ENCODE peak calls at places on chromosomes 11 and 22, in four cellular contexts. J is uterus, E is dorsolateral prefrontal cortex, Y is pancreas. S is an unnamed sample.

GRCh38 chr22:48491451-48491941 is 1336.2 kb downstream of the BRD1 start:
- DNase-seq in J (no peak), E (no peak), Y (no peak), S (no peak)

GRCh38 chr11:64762916-64763803 is 3.4 kb upstream of the PYGM start:
- DNase-seq in Y (no peak), J (peak), E (no peak), S (peak)

GRCh38 chr11:1528710-1529109 is 42.1 kb upstream of the MOB2 start:
- DNase-seq in J (no peak), E (no peak), Y (no peak), S (no peak)

GRCh38 chr11:69816671-69817070 is 2.5 kb downstream of the FGF3 start:
- DNase-seq in J (no peak), Y (no peak), E (no peak), S (no peak)

GRCh38 chr11:117229411-117229810 is 2.5 kb downstream of the PCSK7 start:
- DNase-seq in Y (no peak), E (no peak), J (no peak), S (no peak)

GRCh38 chr11:59158206-59159068 is 13.5 kb upstream of the DTX4 start:
- DNase-seq in Y (peak), E (no peak), J (peak), S (peak)

GRCh38 chr11:109432105-109432504 is 10.1 kb downstream of the C11orf87 start:
- DNase-seq in Y (no peak), J (no peak), E (no peak), S (no peak)

GRCh38 chr11:125128450-125128849 is 17.0 kb upstream of the TMEM218 start:
- DNase-seq in Y (no peak), E (no peak), J (no peak), S (no peak)

GRCh38 chr11:120655589-120655988 is 144.0 kb downstream of the GRIK4 start:
- DNase-seq in Y (no peak), J (no peak), E (no peak), S (no peak)

GRCh38 chr11:105862736-105863367 is 159.2 kb downstream of the MSANTD4 start:
- DNase-seq in E (no peak), J (no peak), Y (no peak), S (peak)

GRCh38 chr22:44398791-44399190 is 86.0 kb upstream of the SHISAL1 start:
- DNase-seq in E (no peak), Y (no peak), J (peak), S (no peak)

GRCh38 chr11:18608373-18608772 is 8.8 kb downstream of the MISFA start:
- DNase-seq in Y (no peak), J (no peak), E (no peak), S (no peak)

GRCh38 chr22:44623771-44624510 is 78.1 kb upstream of the PRR5 start:
- DNase-seq in Y (no peak), E (no peak), J (no peak), S (no peak)

GRCh38 chr11:77559686-77560425 is 29.9 kb upstream of the AQP11 start:
- DNase-seq in E (no peak), J (no peak), Y (no peak), S (peak)

GRCh38 chr22:45709866-45710265 is 38.2 kb downstream of the ATXN10 start:
- DNase-seq in J (no peak), E (no peak), Y (no peak), S (no peak)

GRCh38 chr11:34049058-34049457 is 2.5 kb upstream of the CAPRIN1 start:
- DNase-seq in J (no peak), Y (no peak), E (no peak), S (no peak)

GRCh38 chr11:123264431-123264780 is 69.4 kb upstream of the CLMP start:
- DNase-seq in E (no peak), Y (no peak), J (no peak), S (no peak)

GRCh38 chr11:32831241-32831640 is 1.5 kb downstream of the PRRG4 start:
- DNase-seq in Y (no peak), E (no peak), J (no peak), S (no peak)

GRCh38 chr11:59062602-59063529 is 23.2 kb upstream of the GLYATL1B start:
- DNase-seq in E (no peak), Y (no peak), J (no peak), S (no peak)

GRCh38 chr22:24585461-24585860 is 7.4 kb downstream of the LRRC75B start:
- DNase-seq in J (no peak), E (no peak), Y (no peak), S (no peak)

GRCh38 chr22:27667121-27667843 is 134.3 kb downstream of the MN1 start:
- DNase-seq in Y (no peak), J (peak), E (no peak), S (peak)

GRCh38 chr11:48017105-48017874 is 36.9 kb downstream of the PTPRJ start:
- DNase-seq in Y (no peak), E (no peak), J (no peak), S (no peak)

GRCh38 chr11:80694385-80694784 is 1253.6 kb upstream of the TENM4 start:
- DNase-seq in E (no peak), J (no peak), Y (no peak), S (no peak)

GRCh38 chr22:20803696-20804324 is 29.9 kb downstream of the SERPIND1 start:
- DNase-seq in Y (no peak), J (peak), E (peak), S (no peak)

GRCh38 chr11:67252831-67253239 is 13.4 kb upstream of the GRK2 start:
- DNase-seq in E (no peak), Y (peak), J (no peak), S (no peak)

GRCh38 chr11:60761436-60762190 is 4.9 kb downstream of the MS4A15 start:
- DNase-seq in J (no peak), E (no peak), Y (no peak), S (no peak)

GRCh38 chr22:23115369-23115768 is 26.4 kb downstream of the RSPH14 start:
- DNase-seq in Y (no peak), E (no peak), J (no peak), S (no peak)

GRCh38 chr22:29907753-29908515 is 25.0 kb downstream of the MTMR3 start:
- DNase-seq in Y (peak), J (peak), E (peak), S (peak)

GRCh38 chr11:63608353-63609345 is 5.6 kb downstream of the PLAAT3 start:
- DNase-seq in J (no peak), Y (no peak), E (no peak), S (peak)

GRCh38 chr11:128458316-128458715 is 129.0 kb downstream of the ETS1 start:
- DNase-seq in J (no peak), E (no peak), Y (no peak), S (no peak)

GRCh38 chr11:70159612-70160570 is 43.2 kb upstream of the FADD start:
- DNase-seq in J (peak), E (no peak), Y (peak), S (peak)

GRCh38 chr11:86954288-86955110 is 696 bp downstream of the FZD4 start:
- DNase-seq in E (no peak), J (peak), Y (peak), S (no peak)

GRCh38 chr22:28815729-28816128 is 15.4 kb upstream of the XBP1 start:
- DNase-seq in J (no peak), E (no peak), Y (no peak), S (no peak)

GRCh38 chr11:57638005-57638760 is 11.5 kb downstream of the YPEL4 start:
- DNase-seq in J (peak), E (peak), Y (no peak), S (peak)

GRCh38 chr11:73528420-73528819 is 69.5 kb downstream of the FAM168A start:
- DNase-seq in Y (no peak), J (no peak), E (no peak), S (no peak)
- H3K4me3 ChIP-seq in Y (no peak), J (no peak), E (no peak), S (no peak)

GRCh38 chr11:130609121-130610035 is 160.9 kb downstream of the ADAMTS15 start:
- DNase-seq in E (no peak), Y (peak), J (peak), S (no peak)

GRCh38 chr11:130611791-130612251 is 163.4 kb downstream of the ADAMTS15 start:
- DNase-seq in Y (no peak), J (no peak), E (no peak), S (no peak)

GRCh38 chr11:130613396-130613795 is 165.0 kb downstream of the ADAMTS15 start:
- DNase-seq in E (no peak), J (no peak), Y (no peak), S (no peak)

GRCh38 chr11:130608267-130608666 is 159.8 kb downstream of the ADAMTS15 start:
- DNase-seq in Y (no peak), J (no peak), E (no peak), S (no peak)

GRCh38 chr11:130612291-130612802 is 163.9 kb downstream of the ADAMTS15 start:
- DNase-seq in J (no peak), E (no peak), Y (no peak), S (no peak)
- TF ChIP-seq CTCF in J (no peak), E (no peak), Y (no peak), S (no peak)

GRCh38 chr11:118434553-118435232 is 1.6 kb upstream of the KMT2A start:
- DNase-seq in E (peak), J (peak), Y (peak), S (no peak)

GRCh38 chr11:118435233-118435892 is 929 bp upstream of the KMT2A start:
- DNase-seq in J (peak), Y (peak), E (peak), S (no peak)

GRCh38 chr11:118437046-118437735 is 899 bp downstream of the KMT2A start:
- DNase-seq in Y (peak), J (peak), E (peak), S (no peak)

GRCh38 chr11:118436639-118437045 is 350 bp downstream of the KMT2A start:
- DNase-seq in J (no peak), Y (peak), E (no peak), S (no peak)

GRCh38 chr11:118435893-118436624 is at the start of gene KMT2A:
- DNase-seq in E (peak), J (peak), Y (peak), S (peak)
- H3K4me3 ChIP-seq in E (peak), J (peak), Y (peak), S (peak)

DNA sequence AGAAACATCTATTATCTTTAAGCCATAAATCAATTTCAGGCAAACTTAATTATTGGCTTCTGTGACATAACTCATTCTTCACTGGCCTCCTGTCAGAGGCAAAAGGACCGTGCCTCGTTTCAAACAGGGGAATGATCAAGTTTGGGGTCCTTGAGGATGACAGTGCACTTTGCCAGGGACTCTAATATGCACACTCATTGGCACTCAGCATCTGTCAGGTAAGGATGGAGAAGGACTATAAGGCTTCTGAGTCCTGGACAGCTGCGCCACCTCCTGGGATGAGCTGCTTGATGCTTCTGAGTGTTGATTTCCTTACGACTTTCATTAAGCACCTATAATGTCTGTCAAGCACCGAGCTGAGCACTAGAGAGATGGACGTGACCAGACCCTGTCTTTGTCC is 20.2 kb downstream of the BPIFC start:
- DNase-seq in E (no peak), Y (no peak), J (no peak), S (no peak)
- TF ChIP-seq CTCF in E (no peak), Y (no peak), J (no peak), S (no peak)